ENCODE peak calls at places on chromosomes 13 and 19, in eight cellular contexts. One of them, this sample, is unnamed.
A peak's percentile ranks its signal among the peaks of the same experiment; 100 is the strongest.

GRCh38 chr13:51923983-51924539 is 62.3 kb downstream of the CCDC70 start:
- DNase-seq in PC-9: no peak
- DNase-seq in K562: peak; percentile 56
- DNase-seq in GM23338: peak; percentile 75
- DNase-seq in fibroblast of lung: no peak
- DNase-seq in PC-3: peak; percentile 41
- DNase-seq in hepatocyte: no peak
- DNase-seq in H1: no peak
- DNase-seq in this sample: no peak

GRCh38 chr19:39046037-39046821 is 13.9 kb upstream of the FBXO27 start:
- DNase-seq in fibroblast of lung: no peak
- DNase-seq in H1: no peak
- DNase-seq in GM23338: peak; percentile 41
- DNase-seq in K562: no peak
- DNase-seq in hepatocyte: peak; percentile 48
- DNase-seq in PC-3: peak; percentile 20
- DNase-seq in PC-9: peak; percentile 61
- DNase-seq in this sample: no peak

GRCh38 chr19:10667867-10668266 is 13.7 kb downstream of the ILF3 start:
- DNase-seq in PC-3: no peak
- DNase-seq in K562: no peak
- DNase-seq in H1: no peak
- DNase-seq in GM23338: no peak
- DNase-seq in PC-9: no peak
- DNase-seq in fibroblast of lung: no peak
- DNase-seq in hepatocyte: no peak
- DNase-seq in this sample: no peak

GRCh38 chr19:4037301-4037949 is 29.3 kb downstream of the ZBTB7A start:
- DNase-seq in PC-9: no peak
- DNase-seq in K562: no peak
- DNase-seq in hepatocyte: no peak
- DNase-seq in fibroblast of lung: no peak
- DNase-seq in GM23338: no peak
- DNase-seq in H1: no peak
- DNase-seq in PC-3: no peak
- DNase-seq in this sample: no peak

GRCh38 chr19:55116232-55117062 is 990 bp downstream of the PPP1R12C start:
- DNase-seq in hepatocyte: peak; percentile 81
- DNase-seq in fibroblast of lung: peak; percentile 60
- DNase-seq in PC-9: peak; percentile 29
- DNase-seq in K562: peak; percentile 49
- DNase-seq in H1: no peak
- DNase-seq in GM23338: peak; percentile 63
- DNase-seq in PC-3: peak; percentile 56
- DNase-seq in this sample: peak; percentile 48

GRCh38 chr19:9709305-9709704 is 34.4 kb upstream of the ZNF562 start:
- DNase-seq in hepatocyte: no peak
- DNase-seq in H1: no peak
- DNase-seq in PC-3: no peak
- DNase-seq in K562: no peak
- DNase-seq in fibroblast of lung: no peak
- DNase-seq in GM23338: no peak
- DNase-seq in PC-9: no peak
- DNase-seq in this sample: no peak

GRCh38 chr13:53007872-53008271 is 20.7 kb upstream of the OLFM4 start:
- DNase-seq in PC-3: no peak
- DNase-seq in GM23338: no peak
- DNase-seq in PC-9: no peak
- DNase-seq in H1: no peak
- DNase-seq in hepatocyte: no peak
- DNase-seq in K562: no peak
- DNase-seq in fibroblast of lung: no peak
- DNase-seq in this sample: no peak

GRCh38 chr13:79480954-79481684 is at the start of gene NDFIP2:
- DNase-seq in hepatocyte: peak; percentile 94
- DNase-seq in fibroblast of lung: peak; percentile 88
- DNase-seq in H1: peak; percentile 25
- DNase-seq in PC-9: peak; percentile 94
- DNase-seq in GM23338: peak; percentile 79
- DNase-seq in K562: peak; percentile 62
- DNase-seq in PC-3: peak; percentile 87
- DNase-seq in this sample: peak; percentile 89

GRCh38 chr13:82961757-82962156 is 920.5 kb downstream of the SLITRK1 start:
- DNase-seq in hepatocyte: no peak
- DNase-seq in fibroblast of lung: no peak
- DNase-seq in K562: no peak
- DNase-seq in PC-9: no peak
- DNase-seq in PC-3: no peak
- DNase-seq in H1: no peak
- DNase-seq in GM23338: no peak
- DNase-seq in this sample: no peak

GRCh38 chr13:77014906-77015685 is 11.9 kb downstream of the FBXL3 start:
- DNase-seq in K562: no peak
- DNase-seq in PC-3: no peak
- DNase-seq in fibroblast of lung: no peak
- DNase-seq in H1: no peak
- DNase-seq in PC-9: no peak
- DNase-seq in hepatocyte: no peak
- DNase-seq in GM23338: no peak
- DNase-seq in this sample: no peak

GRCh38 chr13:110108348-110109139 is 198.4 kb downstream of the COL4A1 start:
- DNase-seq in hepatocyte: peak; percentile 91
- DNase-seq in PC-9: peak; percentile 86
- DNase-seq in fibroblast of lung: peak; percentile 86
- DNase-seq in GM23338: peak; percentile 70
- DNase-seq in K562: no peak
- DNase-seq in H1: peak; percentile 50
- DNase-seq in PC-3: peak; percentile 80
- DNase-seq in this sample: peak; percentile 78

GRCh38 chr19:52343548-52343947 is 7.5 kb downstream of the ZNF610 start:
- DNase-seq in hepatocyte: peak; percentile 75
- DNase-seq in GM23338: peak; percentile 90
- DNase-seq in K562: peak; percentile 65
- DNase-seq in PC-9: peak; percentile 16
- DNase-seq in H1: peak; percentile 54
- DNase-seq in fibroblast of lung: peak; percentile 25
- DNase-seq in PC-3: peak; percentile 8
- DNase-seq in this sample: no peak

GRCh38 chr13:109410868-109411267 is 375.5 kb downstream of the IRS2 start:
- DNase-seq in GM23338: no peak
- DNase-seq in PC-9: no peak
- DNase-seq in K562: no peak
- DNase-seq in H1: no peak
- DNase-seq in PC-3: no peak
- DNase-seq in hepatocyte: no peak
- DNase-seq in fibroblast of lung: no peak
- DNase-seq in this sample: no peak

GRCh38 chr13:107291875-107292274 is 723.9 kb upstream of the ARGLU1 start:
- DNase-seq in PC-3: peak; percentile 29
- DNase-seq in PC-9: no peak
- DNase-seq in H1: no peak
- DNase-seq in hepatocyte: no peak
- DNase-seq in fibroblast of lung: no peak
- DNase-seq in GM23338: no peak
- DNase-seq in K562: no peak
- DNase-seq in this sample: no peak

GRCh38 chr13:27622102-27622820 is 569 bp downstream of the POLR1D start:
- DNase-seq in hepatocyte: peak; percentile 51
- DNase-seq in PC-9: no peak
- DNase-seq in H1: no peak
- DNase-seq in GM23338: no peak
- DNase-seq in PC-3: peak; percentile 5
- DNase-seq in K562: no peak
- DNase-seq in fibroblast of lung: no peak
- DNase-seq in this sample: no peak

GRCh38 chr13:25262261-25262660 is 25.0 kb downstream of the MTMR6 start:
- DNase-seq in PC-9: no peak
- DNase-seq in PC-3: no peak
- DNase-seq in fibroblast of lung: no peak
- DNase-seq in H1: no peak
- DNase-seq in K562: no peak
- DNase-seq in hepatocyte: no peak
- DNase-seq in GM23338: no peak
- DNase-seq in this sample: no peak

GRCh38 chr13:80359459-80360297 is 18.8 kb upstream of the SPRY2 start:
- DNase-seq in PC-3: no peak
- DNase-seq in PC-9: no peak
- DNase-seq in hepatocyte: no peak
- DNase-seq in fibroblast of lung: no peak
- DNase-seq in H1: peak; percentile 78
- DNase-seq in GM23338: peak; percentile 94
- DNase-seq in K562: peak; percentile 39
- DNase-seq in this sample: no peak

DNA sequence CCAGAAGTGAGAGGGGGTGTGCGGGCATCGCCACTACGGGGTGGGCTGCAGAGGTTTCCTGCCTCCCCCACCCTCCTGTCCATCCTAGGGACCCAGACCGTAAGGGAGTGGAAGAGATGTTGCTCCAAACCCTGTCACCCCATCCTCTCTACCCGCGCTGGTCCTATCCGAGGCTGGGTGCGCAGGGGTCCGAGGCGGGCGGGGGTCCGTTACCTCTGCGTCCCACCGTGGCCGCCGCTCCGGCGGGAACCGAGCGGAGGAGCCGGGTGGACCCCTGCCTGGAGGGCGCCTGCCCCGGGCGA is 174 bp upstream of the DGKH start:
- DNase-seq in K562: no peak
- DNase-seq in GM23338: peak; percentile 27
- DNase-seq in PC-9: peak; percentile 10
- DNase-seq in PC-3: no peak
- DNase-seq in fibroblast of lung: peak; percentile 11
- DNase-seq in H1: no peak
- DNase-seq in hepatocyte: no peak
- DNase-seq in this sample: no peak
- H3K79me2 ChIP-seq in K562: peaks cover 19% of the 10 kb centered on the region
- H3K79me2 ChIP-seq in GM23338: peaks cover 9% of the 10 kb centered on the region
- H3K79me2 ChIP-seq in PC-9: no peaks in the 10 kb centered on the region
- H3K79me2 ChIP-seq in PC-3: peaks cover 80% of the 10 kb centered on the region
- H3K79me2 ChIP-seq in fibroblast of lung: peaks cover 24% of the 10 kb centered on the region
- H3K79me2 ChIP-seq in H1: peaks cover 5% of the 10 kb centered on the region
- H3K79me2 ChIP-seq in hepatocyte: peaks cover 67% of the 10 kb centered on the region
- H3K79me2 ChIP-seq in this sample: peaks cover 89% of the 10 kb centered on the region

DNA sequence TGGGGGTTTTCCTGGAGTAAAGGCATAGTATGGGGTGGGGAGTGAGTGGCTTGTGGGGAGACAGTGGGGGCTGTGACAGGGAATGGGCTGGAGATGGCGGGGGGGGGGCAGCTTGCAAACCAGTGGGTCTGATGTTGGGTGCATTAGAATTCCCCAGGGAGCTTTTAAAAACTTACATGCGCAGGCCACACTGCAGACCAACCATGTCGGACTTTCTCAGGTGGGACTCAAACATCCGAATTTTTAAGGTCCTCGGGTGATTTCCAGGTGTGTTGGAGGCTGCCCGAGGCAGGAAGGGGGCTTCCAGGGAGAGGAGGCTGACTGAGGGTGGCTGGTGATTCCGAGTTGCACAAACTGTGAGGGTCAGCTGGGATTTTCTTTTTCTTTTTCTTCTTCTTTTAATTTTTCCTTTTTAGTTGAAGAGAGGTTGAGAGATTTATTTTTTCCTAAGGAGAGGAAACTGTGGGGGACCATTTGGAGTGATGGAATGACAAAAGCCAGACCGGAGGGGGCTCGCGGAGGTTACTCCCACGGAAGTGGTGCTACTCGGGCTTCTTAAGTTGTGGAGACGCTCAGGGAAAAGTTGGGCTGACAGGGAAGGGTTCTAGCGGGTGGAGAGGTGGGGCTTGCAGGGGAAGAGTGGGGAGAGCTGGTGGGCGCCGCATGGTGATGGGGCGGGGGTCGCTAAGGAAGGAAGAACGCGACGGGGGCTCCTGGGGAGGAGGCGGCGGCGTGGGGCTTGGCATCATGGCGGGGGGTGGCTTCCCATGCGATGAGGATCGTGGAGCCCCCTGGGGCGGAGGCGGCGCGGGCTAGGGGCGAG is 1.0 kb upstream of the CACNG8 start:
- DNase-seq in H1: no peak
- DNase-seq in hepatocyte: no peak
- DNase-seq in GM23338: peak; percentile 76
- DNase-seq in K562: no peak
- DNase-seq in PC-3: no peak
- DNase-seq in PC-9: no peak
- DNase-seq in fibroblast of lung: peak; percentile 24
- DNase-seq in this sample: no peak
- TF ChIP-seq EZH2 in H1: no peak
- TF ChIP-seq EZH2 in hepatocyte: peak; percentile 64
- TF ChIP-seq EZH2 in GM23338: no peak
- TF ChIP-seq EZH2 in K562: no peak
- TF ChIP-seq EZH2 in PC-3: no peak
- TF ChIP-seq EZH2 in PC-9: no peak
- TF ChIP-seq EZH2 in fibroblast of lung: peak; percentile 64
- TF ChIP-seq EZH2 in this sample: no peak

GRCh38 chr13:19672990-19673389 is 39.5 kb downstream of the MPHOSPH8 start:
- DNase-seq in fibroblast of lung: no peak
- DNase-seq in PC-9: no peak
- DNase-seq in hepatocyte: no peak
- DNase-seq in PC-3: no peak
- DNase-seq in K562: no peak
- DNase-seq in H1: no peak
- DNase-seq in GM23338: no peak
- DNase-seq in this sample: no peak
- H3K36me3 ChIP-seq in fibroblast of lung: peaks cover 12% of the 10 kb centered on the region
- H3K36me3 ChIP-seq in PC-9: peaks cover 50% of the 10 kb centered on the region
- H3K36me3 ChIP-seq in hepatocyte: no peaks in the 10 kb centered on the region
- H3K36me3 ChIP-seq in PC-3: peaks cover 73% of the 10 kb centered on the region
- H3K36me3 ChIP-seq in K562: peaks cover 82% of the 10 kb centered on the region
- H3K36me3 ChIP-seq in H1: peaks cover 52% of the 10 kb centered on the region
- H3K36me3 ChIP-seq in GM23338: peaks cover 45% of the 10 kb centered on the region
- H3K36me3 ChIP-seq in this sample: peaks cover 34% of the 10 kb centered on the region

GRCh38 chr19:19191920-19192882 is at the start of the genes BORCS8 and RFXANK:
- DNase-seq in GM23338: peak; percentile 100
- DNase-seq in hepatocyte: peak; percentile 100
- DNase-seq in fibroblast of lung: peak; percentile 98
- DNase-seq in PC-3: peak; percentile 99
- DNase-seq in K562: peak; percentile 97
- DNase-seq in PC-9: peak; percentile 99
- DNase-seq in H1: peak; percentile 98
- DNase-seq in this sample: peak; percentile 98

GRCh38 chr19:19193926-19194325 is 1.9 kb downstream of the RFXANK start:
- DNase-seq in PC-3: no peak
- DNase-seq in fibroblast of lung: no peak
- DNase-seq in K562: no peak
- DNase-seq in PC-9: no peak
- DNase-seq in hepatocyte: no peak
- DNase-seq in GM23338: no peak
- DNase-seq in H1: no peak
- DNase-seq in this sample: no peak

DNA sequence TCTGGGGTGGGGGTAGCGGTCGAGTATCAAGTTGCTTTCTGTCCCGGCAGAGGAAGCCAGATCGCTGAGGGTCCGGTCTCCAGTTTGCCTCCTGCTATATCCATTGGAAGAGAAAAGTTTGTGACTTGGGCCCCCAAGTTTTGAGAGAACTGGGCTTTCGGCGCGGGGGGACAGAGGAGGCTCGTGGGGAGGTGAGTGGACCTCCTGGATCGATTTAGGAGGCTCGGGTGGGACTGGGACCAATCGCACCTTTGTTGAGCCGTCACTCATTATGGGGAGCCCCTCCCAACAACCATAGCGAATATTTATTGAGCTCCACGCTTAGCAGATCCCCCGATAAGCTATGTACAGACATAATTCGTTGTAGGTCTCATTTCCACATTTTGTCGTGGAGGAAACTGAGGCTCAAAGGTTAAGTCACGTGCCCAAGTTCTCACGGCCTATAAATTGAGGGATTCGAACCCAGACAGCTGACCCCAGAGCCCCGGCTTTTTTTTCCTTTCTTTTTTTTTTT is 909 bp downstream of the RFXANK start:
- DNase-seq in H1: no peak
- DNase-seq in PC-3: no peak
- DNase-seq in PC-9: no peak
- DNase-seq in K562: peak; percentile 66
- DNase-seq in GM23338: no peak
- DNase-seq in hepatocyte: no peak
- DNase-seq in fibroblast of lung: no peak
- DNase-seq in this sample: no peak
- H3K79me2 ChIP-seq in H1: peaks cover 18% of the 10 kb centered on the region
- H3K79me2 ChIP-seq in PC-3: peaks cover 48% of the 10 kb centered on the region
- H3K79me2 ChIP-seq in PC-9: peaks cover 43% of the 10 kb centered on the region
- H3K79me2 ChIP-seq in K562: peaks cover 40% of the 10 kb centered on the region
- H3K79me2 ChIP-seq in GM23338: peaks cover 30% of the 10 kb centered on the region
- H3K79me2 ChIP-seq in hepatocyte: peaks cover 41% of the 10 kb centered on the region
- H3K79me2 ChIP-seq in fibroblast of lung: peaks cover 33% of the 10 kb centered on the region
- H3K79me2 ChIP-seq in this sample: peaks cover 46% of the 10 kb centered on the region